ENCODE peak calls at places on chromosomes 5 and 9, in nine cellular contexts. B, A, L, V, X, J, O, S and E are unnamed samples.

GRCh38 chr9:109452761-109453160 is 45.3 kb downstream of the PTPN3 start:
- DNase-seq in O (no peak), A (no peak), L (no peak), J (no peak), X (no peak), V (no peak), B (no peak), S (no peak), E (no peak)

GRCh38 chr9:87479801-87480201 is 17.9 kb upstream of the DAPK1 start:
- DNase-seq in J (no peak), L (no peak), V (no peak), O (no peak), A (no peak), X (peak), B (peak), S (no peak), E (no peak)

GRCh38 chr9:105246656-105247162 is 2.3 kb downstream of the SLC44A1 start:
- DNase-seq in A (no peak), B (no peak), X (no peak), J (no peak), L (no peak), V (no peak), S (no peak), O (no peak), E (no peak)

GRCh38 chr9:113538131-113538530 is 74.6 kb downstream of the RGS3 start:
- DNase-seq in O (no peak), L (no peak), S (no peak), X (no peak), A (no peak), J (no peak), V (no peak), B (no peak), E (no peak)

GRCh38 chr5:32552936-32553335 is 32.4 kb upstream of the SUB1 start:
- DNase-seq in S (no peak), B (no peak), J (no peak), V (no peak), L (peak), O (no peak), X (no peak), A (no peak), E (no peak)

GRCh38 chr5:86979801-86980510 is 287.7 kb upstream of the RASA1 start:
- DNase-seq in J (no peak), X (no peak), A (no peak), O (no peak), S (no peak), B (no peak), V (no peak), L (no peak), E (no peak)

GRCh38 chr5:172942556-172942955 is 16.7 kb upstream of the RPL26L1 start:
- DNase-seq in L (no peak), O (no peak), J (no peak), X (no peak), B (no peak), V (no peak), A (no peak), S (no peak), E (no peak)

GRCh38 chr5:170275376-170275994 is 22.1 kb downstream of the LCP2 start:
- DNase-seq in O (no peak), S (no peak), V (no peak), J (no peak), B (no peak), L (no peak), A (no peak), X (no peak), E (no peak)